ENCODE peak calls at places on chromosomes 4 and X, in four cellular contexts. One of them, this sample, is unnamed.

GRCh38 chrX:39753296-39753996 is 344.3 kb downstream of the BCOR start:
- DNase-seq in OCI-M1: peak; percentile 56
- DNase-seq in cortex of kidney: no peak
- DNase-seq in HT1080: peak; percentile 31
- DNase-seq in this sample: no peak

GRCh38 chrX:110733166-110733565 is 62.5 kb downstream of the CHRDL1 start:
- DNase-seq in HT1080: peak; percentile 69
- DNase-seq in OCI-M1: no peak
- DNase-seq in cortex of kidney: no peak
- DNase-seq in this sample: peak; percentile 66

GRCh38 chrX:77009691-77010090 is 437.5 kb upstream of the FGF16 start:
- DNase-seq in OCI-M1: no peak
- DNase-seq in cortex of kidney: no peak
- DNase-seq in HT1080: peak; percentile 42
- DNase-seq in this sample: peak; percentile 11

GRCh38 chr4:13616597-13616996 is 10.9 kb downstream of the BOD1L1 start:
- DNase-seq in HT1080: no peak
- DNase-seq in cortex of kidney: no peak
- DNase-seq in OCI-M1: no peak
- DNase-seq in this sample: no peak

GRCh38 chrX:118644378-118644777 is 83.0 kb upstream of the IL13RA1 start:
- DNase-seq in cortex of kidney: no peak
- DNase-seq in OCI-M1: peak; percentile 39
- DNase-seq in HT1080: peak; percentile 48
- DNase-seq in this sample: peak; percentile 50

GRCh38 chr4:169644802-169645201 is 24.4 kb downstream of the CLCN3 start:
- DNase-seq in OCI-M1: no peak
- DNase-seq in HT1080: no peak
- DNase-seq in cortex of kidney: no peak
- DNase-seq in this sample: no peak

GRCh38 chrX:17413228-17413627 is 38.2 kb downstream of the NHS start:
- DNase-seq in OCI-M1: no peak
- DNase-seq in cortex of kidney: no peak
- DNase-seq in HT1080: peak; percentile 51
- DNase-seq in this sample: peak; percentile 80

GRCh38 chrX:63932006-63932405 is 147.0 kb upstream of the ARHGEF9 start:
- DNase-seq in cortex of kidney: no peak
- DNase-seq in OCI-M1: no peak
- DNase-seq in HT1080: no peak
- DNase-seq in this sample: no peak

GRCh38 chr4:102684605-102685052 is 76.1 kb downstream of the MANBA start:
- DNase-seq in OCI-M1: peak; percentile 84
- DNase-seq in cortex of kidney: no peak
- DNase-seq in HT1080: peak; percentile 89
- DNase-seq in this sample: peak; percentile 73

GRCh38 chr4:7529368-7529923 is 94.7 kb upstream of the PSAPL1 start:
- DNase-seq in OCI-M1: no peak
- DNase-seq in cortex of kidney: no peak
- DNase-seq in HT1080: no peak
- DNase-seq in this sample: no peak

GRCh38 chr4:54677853-54678650 is 20.3 kb downstream of the KIT start:
- DNase-seq in OCI-M1: no peak
- DNase-seq in cortex of kidney: no peak
- DNase-seq in HT1080: no peak
- DNase-seq in this sample: no peak

GRCh38 chrX:40513835-40514234 is 66.9 kb upstream of the ATP6AP2 start:
- DNase-seq in cortex of kidney: no peak
- DNase-seq in OCI-M1: no peak
- DNase-seq in HT1080: no peak
- DNase-seq in this sample: no peak

GRCh38 chr4:183443609-183444148 is 757 bp upstream of the CDKN2AIP start:
- DNase-seq in cortex of kidney: no peak
- DNase-seq in OCI-M1: peak; percentile 88
- DNase-seq in HT1080: no peak
- DNase-seq in this sample: no peak

GRCh38 chrX:44224760-44225159 is 118.7 kb downstream of the EFHC2 start:
- DNase-seq in HT1080: no peak
- DNase-seq in cortex of kidney: no peak
- DNase-seq in OCI-M1: no peak
- DNase-seq in this sample: no peak

GRCh38 chr4:78237360-78237759 is 180.2 kb downstream of the FRAS1 start:
- DNase-seq in cortex of kidney: no peak
- DNase-seq in OCI-M1: no peak
- DNase-seq in HT1080: no peak
- DNase-seq in this sample: no peak

GRCh38 chrX:106783716-106784115 is 18.8 kb upstream of the TBC1D8B start:
- DNase-seq in cortex of kidney: no peak
- DNase-seq in OCI-M1: no peak
- DNase-seq in HT1080: no peak
- DNase-seq in this sample: no peak

GRCh38 chrX:95383778-95384177 is 1300.9 kb upstream of the DIAPH2 start:
- DNase-seq in OCI-M1: no peak
- DNase-seq in HT1080: no peak
- DNase-seq in cortex of kidney: no peak
- DNase-seq in this sample: peak; percentile 47

GRCh38 chr4:160026720-160027119 is 923.8 kb downstream of the RAPGEF2 start:
- DNase-seq in cortex of kidney: no peak
- DNase-seq in OCI-M1: peak; percentile 81
- DNase-seq in HT1080: peak; percentile 88
- DNase-seq in this sample: peak; percentile 91

This sample was measured in MCF 10A.